ENCODE peak calls at places on chromosomes 12 and 14, in seven cellular contexts. W, U, Q, R, M, Z and S are unnamed samples.

GRCh38 chr12:85733441-85733840 is 102.8 kb downstream of the RASSF9 start:
- DNase-seq in W (peak), U (no peak), Q (no peak), R (peak), M (no peak), Z (peak), S (peak)

GRCh38 chr14:35134329-35135123 is 12.2 kb downstream of the PRORP start:
- DNase-seq in W (peak), U (no peak), Q (no peak), R (no peak), M (no peak), Z (no peak), S (no peak)

GRCh38 chr14:61555056-61555838 is 140.1 kb upstream of the HIF1A start:
- DNase-seq in W (no peak), U (peak), Q (peak), R (peak), M (no peak), Z (peak), S (no peak)

GRCh38 chr14:96938946-96939345 is 141.8 kb downstream of the VRK1 start:
- DNase-seq in W (no peak), U (no peak), Q (no peak), R (no peak), M (peak), Z (no peak), S (no peak)

GRCh38 chr12:52327086-52327829 is 6.1 kb upstream of the KRT83 start:
- DNase-seq in W (peak), U (peak), Q (peak), R (peak), M (peak), Z (peak), S (peak)

GRCh38 chr14:104436047-104436531 is 143.5 kb upstream of the C14orf180 start:
- DNase-seq in W (peak), U (no peak), Q (no peak), R (peak), M (peak), Z (peak), S (peak)

GRCh38 chr14:75334191-75335051 is 55.8 kb downstream of the FOS start:
- DNase-seq in W (no peak), U (no peak), Q (no peak), R (no peak), M (peak), Z (peak), S (no peak)

GRCh38 chr12:121668750-121669524 is 517 bp downstream of the MORN3 start:
- DNase-seq in W (peak), U (no peak), Q (no peak), R (peak), M (peak), Z (peak), S (no peak)

GRCh38 chr12:47184229-47184628 is 104.5 kb upstream of the AMIGO2 start:
- DNase-seq in W (no peak), U (no peak), Q (no peak), R (no peak), M (no peak), Z (no peak), S (no peak)

GRCh38 chr14:106883218-106883692 is 1356.9 kb downstream of the TMEM121 start:
- DNase-seq in W (no peak), U (no peak), Q (no peak), R (no peak), M (peak), Z (peak), S (no peak)

GRCh38 chr14:106877527-106877926 is 1351.1 kb downstream of the TMEM121 start:
- DNase-seq in W (no peak), U (no peak), Q (no peak), R (no peak), M (no peak), Z (no peak), S (no peak)

GRCh38 chr14:106876711-106877110 is 1350.3 kb downstream of the TMEM121 start:
- DNase-seq in W (no peak), U (no peak), Q (no peak), R (no peak), M (no peak), Z (no peak), S (no peak)

GRCh38 chr14:106875503-106875902 is 1349.1 kb downstream of the TMEM121 start:
- DNase-seq in W (no peak), U (no peak), Q (no peak), R (no peak), M (no peak), Z (no peak), S (no peak)

GRCh38 chr14:106879241-106879640 is 1352.9 kb downstream of the TMEM121 start:
- DNase-seq in W (no peak), U (no peak), Q (no peak), R (no peak), M (peak), Z (no peak), S (no peak)
- TF ChIP-seq CTCF in W (no peak), U (peak), Q (no peak), R (no peak), M (peak), Z (peak), S (peak)

GRCh38 chr12:57273516-57273915 is 22.5 kb upstream of the STAC3 start:
- DNase-seq in W (no peak), U (no peak), Q (no peak), R (no peak), M (no peak), Z (no peak), S (no peak)

GRCh38 chr12:57268264-57268663 is 17.3 kb upstream of the STAC3 start:
- DNase-seq in W (no peak), U (peak), Q (no peak), R (peak), M (no peak), Z (no peak), S (no peak)

GRCh38 chr12:57270966-57271470 is 20.0 kb upstream of the STAC3 start:
- DNase-seq in W (no peak), U (no peak), Q (no peak), R (no peak), M (no peak), Z (peak), S (no peak)

GRCh38 chr12:57276935-57277563 is 26.1 kb upstream of the STAC3 start:
- DNase-seq in W (peak), U (peak), Q (no peak), R (peak), M (peak), Z (peak), S (no peak)

DNA sequence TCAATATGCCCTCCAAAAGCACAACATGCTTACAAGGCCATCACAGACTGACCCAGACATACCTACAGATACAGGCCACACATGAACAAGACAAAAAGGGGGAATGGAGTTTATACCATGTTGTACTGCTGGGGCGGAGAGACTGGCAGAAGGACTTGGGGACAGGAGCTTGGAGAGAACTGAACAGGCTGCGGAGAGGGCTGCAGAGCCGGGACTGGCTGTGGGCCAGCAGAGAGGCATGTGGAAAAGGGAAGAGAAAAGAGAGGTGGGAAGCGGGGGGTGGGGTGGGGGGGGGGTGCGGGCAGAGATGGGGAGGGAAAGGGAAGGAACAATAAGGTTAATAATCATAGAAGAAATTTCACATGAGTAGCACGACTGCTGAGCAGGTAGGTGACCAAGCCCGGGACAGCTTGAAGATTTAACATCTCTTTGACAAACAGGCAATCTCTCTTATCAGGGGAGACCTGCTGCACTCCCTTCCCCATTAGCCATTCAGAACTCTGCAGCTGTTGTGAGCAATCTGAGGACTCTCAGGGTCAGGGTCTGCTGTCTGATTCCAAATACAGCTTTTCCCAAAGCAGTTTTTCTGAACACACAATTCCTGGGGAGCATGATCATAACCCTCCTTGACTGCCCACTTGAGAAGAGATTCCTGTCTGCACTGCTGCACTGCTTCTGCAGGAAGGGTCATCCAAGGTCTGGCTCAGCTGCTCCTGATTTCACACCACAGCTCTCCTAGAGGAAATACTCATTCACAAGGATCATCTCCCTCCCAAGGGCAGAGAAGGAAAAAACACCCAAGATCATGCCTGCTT is 21.6 kb upstream of the STAC3 start:
- DNase-seq in W (no peak), U (peak), Q (no peak), R (peak), M (no peak), Z (peak), S (no peak)
- TF ChIP-seq CTCF in W (no peak), U (no peak), Q (no peak), R (no peak), M (no peak), Z (no peak), S (no peak)

DNA sequence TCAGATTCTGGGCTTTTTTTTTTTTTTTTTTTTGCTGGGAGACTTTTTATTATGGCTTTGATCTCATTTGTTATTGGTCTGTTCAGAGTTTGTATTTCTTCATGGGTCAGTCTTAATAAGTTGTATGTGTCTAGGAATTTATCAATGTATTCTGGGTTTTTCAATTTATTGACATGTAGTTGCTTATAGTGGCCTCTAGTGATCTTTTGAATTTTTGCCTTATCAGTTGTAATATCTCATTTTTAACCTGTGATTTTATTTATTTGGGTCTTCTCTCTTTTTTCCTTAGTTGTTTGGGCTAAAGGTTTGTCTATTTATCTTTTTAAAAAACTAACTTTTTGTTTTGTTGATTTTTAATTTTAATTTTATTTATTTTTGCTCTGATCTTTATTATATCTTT is 45.5 kb downstream of the NAA30 start:
- DNase-seq in W (no peak), U (no peak), Q (no peak), R (no peak), M (no peak), Z (no peak), S (no peak)
- TF ChIP-seq CTCF in W (no peak), U (peak), Q (no peak), R (no peak), M (no peak), Z (peak), S (no peak)

DNA sequence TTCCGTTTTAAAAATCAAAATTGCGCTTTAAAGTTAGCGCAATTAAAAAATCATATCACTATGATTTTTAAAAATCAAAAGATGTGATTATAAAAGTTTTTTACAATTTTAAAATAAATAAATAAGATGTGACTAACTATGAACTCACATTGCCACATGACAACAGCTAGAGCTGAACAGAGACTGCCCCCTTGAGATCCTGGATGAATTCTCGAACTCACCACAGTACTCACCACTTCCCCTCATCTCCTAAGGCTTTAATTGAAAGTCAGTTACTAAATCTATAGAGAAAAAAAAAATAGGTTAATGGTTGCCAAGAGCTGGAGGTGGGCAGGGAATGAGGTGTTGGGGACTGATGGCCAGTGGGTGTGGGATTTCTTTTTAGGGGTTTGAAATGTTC is 384.2 kb downstream of the ZFP36L1 start:
- DNase-seq in W (no peak), U (no peak), Q (no peak), R (peak), M (no peak), Z (no peak), S (no peak)
- TF ChIP-seq CTCF in W (peak), U (peak), Q (no peak), R (peak), M (no peak), Z (peak), S (peak)

GRCh38 chr12:130668286-130669204 is 47.6 kb downstream of the RIMBP2 start:
- DNase-seq in W (no peak), U (no peak), Q (no peak), R (no peak), M (no peak), Z (no peak), S (no peak)
- TF ChIP-seq CTCF in W (no peak), U (no peak), Q (no peak), R (no peak), M (no peak), Z (no peak), S (no peak)

DNA sequence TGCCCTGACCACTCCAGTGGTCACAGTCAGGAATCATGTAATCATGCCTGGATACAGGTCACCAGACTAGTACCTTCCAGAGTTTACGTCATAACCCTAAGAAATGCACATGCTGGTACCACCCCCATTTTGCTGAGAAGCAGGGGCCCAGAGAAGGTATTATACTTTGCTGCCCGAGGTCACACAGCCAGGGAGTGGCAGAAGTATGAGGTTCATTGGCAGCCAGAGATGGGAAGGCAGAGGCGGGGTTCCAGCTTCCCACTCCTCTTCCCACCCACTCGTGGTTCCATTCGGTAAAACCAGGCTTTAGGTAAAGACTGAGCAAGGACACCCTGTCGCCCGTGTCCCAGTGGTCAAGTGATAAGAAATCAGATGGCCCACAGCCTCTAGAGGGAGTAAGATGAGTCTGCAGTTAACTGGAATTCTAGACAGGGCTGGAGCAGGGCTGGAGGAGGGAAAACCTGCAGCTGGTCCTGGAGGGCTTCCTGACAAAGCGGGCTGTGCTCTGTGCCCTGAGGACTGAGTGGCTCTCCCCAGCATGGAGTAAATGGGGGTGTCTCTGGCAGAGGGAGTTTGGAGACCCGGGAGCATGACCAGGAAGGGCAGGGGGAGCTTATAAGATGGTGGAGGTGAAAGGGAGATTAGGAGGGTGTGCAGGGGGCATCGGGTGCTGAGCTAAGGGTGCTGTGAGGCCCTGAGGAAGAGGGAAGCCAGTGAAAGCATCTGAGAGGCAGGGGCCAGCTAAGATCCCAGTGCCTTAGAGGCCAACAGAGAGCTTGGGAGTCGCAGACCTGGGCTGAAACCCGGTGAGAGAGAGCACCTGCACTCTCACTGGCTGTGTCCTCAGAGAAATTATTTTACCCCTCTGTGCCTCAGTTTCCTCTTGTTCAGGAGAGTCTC is 5.7 kb downstream of the FAM222A start:
- DNase-seq in W (no peak), U (peak), Q (no peak), R (no peak), M (no peak), Z (no peak), S (no peak)
- TF ChIP-seq CTCF in W (peak), U (peak), Q (peak), R (peak), M (no peak), Z (peak), S (peak)

GRCh38 chr14:50000215-50001145 is 107.6 kb downstream of the ARF6 start:
- DNase-seq in W (peak), U (peak), Q (peak), R (peak), M (peak), Z (peak), S (peak)
- TF ChIP-seq CTCF in W (no peak), U (peak), Q (no peak), R (no peak), M (no peak), Z (no peak), S (peak)

GRCh38 chr12:38669081-38669480 is 236.3 kb downstream of the CPNE8 start:
- DNase-seq in W (no peak), U (no peak), Q (no peak), R (no peak), M (no peak), Z (no peak), S (no peak)

GRCh38 chr12:38662851-38663250 is 242.5 kb downstream of the CPNE8 start:
- DNase-seq in W (no peak), U (no peak), Q (no peak), R (peak), M (no peak), Z (peak), S (no peak)

GRCh38 chr12:38669530-38669929 is 235.9 kb downstream of the CPNE8 start:
- DNase-seq in W (peak), U (no peak), Q (no peak), R (no peak), M (no peak), Z (peak), S (no peak)

GRCh38 chr12:38666425-38666824 is 239.0 kb downstream of the CPNE8 start:
- DNase-seq in W (no peak), U (no peak), Q (no peak), R (no peak), M (no peak), Z (no peak), S (no peak)

GRCh38 chr12:38664661-38665269 is 240.6 kb downstream of the CPNE8 start:
- DNase-seq in W (peak), U (no peak), Q (no peak), R (no peak), M (peak), Z (peak), S (no peak)
- TF ChIP-seq CTCF in W (peak), U (peak), Q (no peak), R (peak), M (no peak), Z (peak), S (peak)

DNA sequence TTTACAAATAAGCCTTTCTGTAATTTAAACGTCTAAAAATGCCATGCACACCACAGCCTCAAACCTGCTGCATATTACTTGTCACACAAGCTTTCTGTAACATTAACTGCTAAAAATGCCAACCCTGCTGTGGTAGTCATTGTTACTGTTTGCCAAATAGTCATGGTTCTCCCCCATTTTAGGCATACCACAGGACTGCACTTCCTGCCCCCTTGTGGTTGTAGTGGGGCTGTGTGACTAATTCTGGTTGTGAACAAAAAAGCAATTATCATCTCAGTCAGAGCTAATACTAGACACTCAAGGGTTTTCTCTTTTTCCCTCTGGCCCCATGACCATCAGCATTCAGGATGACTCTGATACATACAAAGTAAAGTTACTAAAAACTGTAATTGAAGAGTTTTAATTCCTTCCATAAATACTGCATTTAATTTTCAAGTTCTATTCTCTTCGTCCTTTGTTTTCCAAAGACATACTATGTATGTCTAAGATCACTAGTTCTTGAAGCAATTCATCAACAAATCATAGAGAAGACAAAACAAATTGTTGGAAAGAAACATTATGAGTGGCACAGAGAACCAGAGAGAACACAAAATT is 5.7 kb upstream of the SLC35F4 start:
- DNase-seq in W (peak), U (peak), Q (no peak), R (peak), M (peak), Z (peak), S (peak)
- TF ChIP-seq CTCF in W (peak), U (peak), Q (peak), R (peak), M (no peak), Z (peak), S (peak)